ENCODE peak calls at places on chromosomes 13 and 19, in nine cellular contexts. One of them, this sample, is unnamed.

GRCh38 chr19:41701401-41702075 is 6.9 kb upstream of the CEACAM5 start:
- DNase-seq in mucosa of descending colon: peak; percentile 63
- DNase-seq in iPS DF 6.9: no peak
- DNase-seq in esophagus squamous epithelium: no peak
- DNase-seq in IMR-90: no peak
- DNase-seq in GM23248: peak; percentile 5
- DNase-seq in GM23338: peak; percentile 87
- DNase-seq in upper lobe of left lung: no peak
- DNase-seq in Panc1: no peak
- DNase-seq in this sample: no peak

GRCh38 chr13:88857256-88857655 is 1186.1 kb downstream of the SLITRK5 start:
- DNase-seq in mucosa of descending colon: no peak
- DNase-seq in iPS DF 6.9: no peak
- DNase-seq in esophagus squamous epithelium: no peak
- DNase-seq in IMR-90: no peak
- DNase-seq in GM23248: no peak
- DNase-seq in GM23338: no peak
- DNase-seq in upper lobe of left lung: no peak
- DNase-seq in Panc1: no peak
- DNase-seq in this sample: no peak

GRCh38 chr13:27375686-27376326 is 48.6 kb upstream of the GTF3A start:
- DNase-seq in mucosa of descending colon: peak; percentile 84
- DNase-seq in iPS DF 6.9: no peak
- DNase-seq in esophagus squamous epithelium: no peak
- DNase-seq in IMR-90: peak; percentile 70
- DNase-seq in GM23248: peak; percentile 91
- DNase-seq in GM23338: peak; percentile 93
- DNase-seq in upper lobe of left lung: peak; percentile 32
- DNase-seq in Panc1: no peak
- DNase-seq in this sample: peak; percentile 70

GRCh38 chr19:17296278-17296677 is 6.9 kb downstream of the ABHD8 start:
- DNase-seq in mucosa of descending colon: no peak
- DNase-seq in iPS DF 6.9: no peak
- DNase-seq in esophagus squamous epithelium: no peak
- DNase-seq in IMR-90: peak; percentile 36
- DNase-seq in GM23248: peak; percentile 53
- DNase-seq in GM23338: no peak
- DNase-seq in upper lobe of left lung: no peak
- DNase-seq in Panc1: peak; percentile 51
- DNase-seq in this sample: no peak

GRCh38 chr13:65330287-65330686 is 1899.8 kb downstream of the PCDH9 start:
- DNase-seq in mucosa of descending colon: no peak
- DNase-seq in iPS DF 6.9: no peak
- DNase-seq in esophagus squamous epithelium: no peak
- DNase-seq in IMR-90: no peak
- DNase-seq in GM23248: no peak
- DNase-seq in GM23338: no peak
- DNase-seq in upper lobe of left lung: peak; percentile 39
- DNase-seq in Panc1: no peak
- DNase-seq in this sample: no peak

GRCh38 chr19:16263115-16263839 is 61.3 kb upstream of the KLF2 start:
- DNase-seq in mucosa of descending colon: no peak
- DNase-seq in iPS DF 6.9: no peak
- DNase-seq in esophagus squamous epithelium: no peak
- DNase-seq in IMR-90: no peak
- DNase-seq in GM23248: no peak
- DNase-seq in GM23338: no peak
- DNase-seq in upper lobe of left lung: no peak
- DNase-seq in Panc1: no peak
- DNase-seq in this sample: no peak

GRCh38 chr13:103328899-103329298 is 262.7 kb upstream of the SLC10A2 start:
- DNase-seq in mucosa of descending colon: no peak
- DNase-seq in iPS DF 6.9: no peak
- DNase-seq in esophagus squamous epithelium: no peak
- DNase-seq in IMR-90: no peak
- DNase-seq in GM23248: no peak
- DNase-seq in GM23338: no peak
- DNase-seq in upper lobe of left lung: no peak
- DNase-seq in Panc1: no peak
- DNase-seq in this sample: no peak

GRCh38 chr13:92387245-92387644 is 839.4 kb upstream of the GPC6 start:
- DNase-seq in mucosa of descending colon: no peak
- DNase-seq in iPS DF 6.9: no peak
- DNase-seq in esophagus squamous epithelium: no peak
- DNase-seq in IMR-90: no peak
- DNase-seq in GM23248: no peak
- DNase-seq in GM23338: no peak
- DNase-seq in upper lobe of left lung: no peak
- DNase-seq in Panc1: no peak
- DNase-seq in this sample: no peak

GRCh38 chr13:109729031-109729870 is 57.1 kb downstream of the IRS2 start:
- DNase-seq in mucosa of descending colon: no peak
- DNase-seq in iPS DF 6.9: no peak
- DNase-seq in esophagus squamous epithelium: no peak
- DNase-seq in IMR-90: no peak
- DNase-seq in GM23248: peak; percentile 14
- DNase-seq in GM23338: no peak
- DNase-seq in upper lobe of left lung: no peak
- DNase-seq in Panc1: no peak
- DNase-seq in this sample: no peak

GRCh38 chr13:109733550-109733949 is 52.8 kb downstream of the IRS2 start:
- DNase-seq in mucosa of descending colon: no peak
- DNase-seq in iPS DF 6.9: no peak
- DNase-seq in esophagus squamous epithelium: no peak
- DNase-seq in IMR-90: no peak
- DNase-seq in GM23248: no peak
- DNase-seq in GM23338: no peak
- DNase-seq in upper lobe of left lung: peak; percentile 80
- DNase-seq in Panc1: no peak
- DNase-seq in this sample: no peak

GRCh38 chr13:109734002-109734785 is 52.2 kb downstream of the IRS2 start:
- DNase-seq in mucosa of descending colon: no peak
- DNase-seq in iPS DF 6.9: no peak
- DNase-seq in esophagus squamous epithelium: no peak
- DNase-seq in IMR-90: no peak
- DNase-seq in GM23248: no peak
- DNase-seq in GM23338: no peak
- DNase-seq in upper lobe of left lung: no peak
- DNase-seq in Panc1: no peak
- DNase-seq in this sample: no peak

GRCh38 chr13:109728061-109728460 is 58.3 kb downstream of the IRS2 start:
- DNase-seq in mucosa of descending colon: no peak
- DNase-seq in iPS DF 6.9: no peak
- DNase-seq in esophagus squamous epithelium: no peak
- DNase-seq in IMR-90: no peak
- DNase-seq in GM23248: no peak
- DNase-seq in GM23338: no peak
- DNase-seq in upper lobe of left lung: peak; percentile 33
- DNase-seq in Panc1: no peak
- DNase-seq in this sample: no peak

DNA sequence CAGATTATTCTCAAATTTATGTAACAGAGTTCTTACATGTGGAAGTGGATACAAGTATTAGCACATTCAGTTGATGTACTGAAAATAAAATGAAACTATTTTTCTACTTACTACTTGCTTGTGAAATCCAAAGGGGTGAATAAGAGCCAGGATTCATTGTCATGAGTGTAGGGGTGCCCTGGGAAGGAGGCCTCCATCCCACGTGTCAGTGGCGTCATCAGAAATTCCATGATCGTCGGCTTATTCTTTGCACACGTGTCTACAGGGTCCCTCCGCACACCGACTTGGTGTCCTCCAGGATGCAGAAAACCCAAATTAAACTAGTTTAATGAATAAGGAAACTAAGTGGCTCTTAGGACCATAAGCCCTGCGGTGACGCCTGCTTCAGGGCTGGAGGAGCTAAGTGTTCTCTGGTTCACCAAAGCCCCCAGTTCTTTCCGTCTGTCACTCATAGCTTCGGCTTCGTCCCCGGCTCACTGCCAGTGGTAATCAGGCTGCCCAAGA is 55.5 kb downstream of the IRS2 start:
- DNase-seq in mucosa of descending colon: no peak
- DNase-seq in iPS DF 6.9: no peak
- DNase-seq in esophagus squamous epithelium: no peak
- DNase-seq in IMR-90: no peak
- DNase-seq in GM23248: no peak
- DNase-seq in GM23338: no peak
- DNase-seq in upper lobe of left lung: no peak
- DNase-seq in Panc1: no peak
- DNase-seq in this sample: no peak
- H3K4me1 ChIP-seq in mucosa of descending colon: no peaks in the 10 kb centered on the region
- H3K4me1 ChIP-seq in iPS DF 6.9: no peaks in the 10 kb centered on the region
- H3K4me1 ChIP-seq in esophagus squamous epithelium: no peaks in the 10 kb centered on the region
- H3K4me1 ChIP-seq in IMR-90: no peaks in the 10 kb centered on the region
- H3K4me1 ChIP-seq in GM23248: no peaks in the 10 kb centered on the region
- H3K4me1 ChIP-seq in GM23338: peaks cover 11% of the 10 kb centered on the region
- H3K4me1 ChIP-seq in upper lobe of left lung: no peaks in the 10 kb centered on the region
- H3K4me1 ChIP-seq in Panc1: no peaks in the 10 kb centered on the region
- H3K4me1 ChIP-seq in this sample: no peaks in the 10 kb centered on the region

GRCh38 chr19:1651061-1651547 is 1.3 kb downstream of the TCF3 start:
- DNase-seq in mucosa of descending colon: peak; percentile 57
- DNase-seq in iPS DF 6.9: no peak
- DNase-seq in esophagus squamous epithelium: no peak
- DNase-seq in IMR-90: peak; percentile 16
- DNase-seq in GM23248: peak; percentile 52
- DNase-seq in GM23338: peak; percentile 79
- DNase-seq in upper lobe of left lung: peak; percentile 76
- DNase-seq in Panc1: no peak
- DNase-seq in this sample: no peak

GRCh38 chr19:1650627-1651009 is 1.8 kb downstream of the TCF3 start:
- DNase-seq in mucosa of descending colon: no peak
- DNase-seq in iPS DF 6.9: no peak
- DNase-seq in esophagus squamous epithelium: no peak
- DNase-seq in IMR-90: peak; percentile 7
- DNase-seq in GM23248: peak; percentile 34
- DNase-seq in GM23338: peak; percentile 72
- DNase-seq in upper lobe of left lung: no peak
- DNase-seq in Panc1: no peak
- DNase-seq in this sample: no peak

GRCh38 chr19:1648156-1648925 is 4.1 kb downstream of the TCF3 start:
- DNase-seq in mucosa of descending colon: no peak
- DNase-seq in iPS DF 6.9: no peak
- DNase-seq in esophagus squamous epithelium: no peak
- DNase-seq in IMR-90: no peak
- DNase-seq in GM23248: no peak
- DNase-seq in GM23338: no peak
- DNase-seq in upper lobe of left lung: no peak
- DNase-seq in Panc1: no peak
- DNase-seq in this sample: no peak

GRCh38 chr19:1648926-1649541 is 3.4 kb downstream of the TCF3 start:
- DNase-seq in mucosa of descending colon: no peak
- DNase-seq in iPS DF 6.9: no peak
- DNase-seq in esophagus squamous epithelium: no peak
- DNase-seq in IMR-90: no peak
- DNase-seq in GM23248: peak; percentile 24
- DNase-seq in GM23338: no peak
- DNase-seq in upper lobe of left lung: peak; percentile 81
- DNase-seq in Panc1: no peak
- DNase-seq in this sample: no peak

DNA sequence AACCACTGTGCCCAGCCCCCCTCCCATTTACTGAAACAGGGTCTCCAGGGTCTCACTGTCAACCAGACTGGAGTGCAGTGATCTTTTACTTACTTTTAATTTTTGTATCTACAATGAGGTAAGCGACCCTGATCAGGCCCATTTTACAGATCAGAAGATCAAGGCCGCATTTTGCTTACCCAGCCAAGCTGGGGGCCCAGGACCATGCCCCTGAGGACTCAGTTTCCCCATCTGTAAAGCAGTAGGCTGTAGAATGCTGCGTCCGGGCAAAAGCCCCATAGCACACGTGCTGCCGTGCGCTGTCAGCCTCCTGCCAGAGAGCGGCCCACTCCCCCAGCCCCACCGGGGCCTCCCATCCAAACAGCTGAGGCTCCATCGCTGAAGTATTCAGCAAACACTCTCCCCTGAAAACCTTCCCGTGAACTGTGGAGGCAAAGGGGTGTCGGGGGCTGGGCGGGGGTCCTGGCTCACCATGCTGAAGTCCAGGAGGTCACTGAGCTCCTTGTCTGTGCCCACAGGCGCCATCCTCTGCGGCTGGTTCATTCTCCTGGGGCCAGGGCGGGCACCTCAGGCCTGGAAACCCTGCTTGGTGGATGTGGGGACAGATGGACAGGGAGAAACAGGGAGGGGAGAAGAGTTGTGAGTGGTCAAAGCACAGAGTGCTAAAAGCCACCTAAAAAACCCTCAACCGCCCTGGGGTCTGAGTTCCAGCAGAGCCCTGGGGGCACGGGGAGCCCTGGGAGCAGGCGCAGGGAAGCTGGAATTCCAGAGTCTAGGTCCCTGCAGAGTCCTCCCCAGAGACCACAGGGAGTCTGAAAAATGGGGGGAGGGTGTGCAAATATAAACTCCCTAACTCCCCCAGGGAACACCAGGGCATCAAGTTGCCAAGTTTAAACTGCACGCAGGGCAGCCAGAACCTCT is 2.4 kb downstream of the TCF3 start:
- DNase-seq in mucosa of descending colon: no peak
- DNase-seq in iPS DF 6.9: no peak
- DNase-seq in esophagus squamous epithelium: no peak
- DNase-seq in IMR-90: no peak
- DNase-seq in GM23248: no peak
- DNase-seq in GM23338: no peak
- DNase-seq in upper lobe of left lung: peak; percentile 62
- DNase-seq in Panc1: no peak
- DNase-seq in this sample: no peak
- H3K4me1 ChIP-seq in mucosa of descending colon: no peaks in the 10 kb centered on the region
- H3K4me1 ChIP-seq in iPS DF 6.9: peaks cover 2% of the 10 kb centered on the region
- H3K4me1 ChIP-seq in esophagus squamous epithelium: peaks cover 8% of the 10 kb centered on the region
- H3K4me1 ChIP-seq in IMR-90: peaks cover 3% of the 10 kb centered on the region
- H3K4me1 ChIP-seq in GM23248: no peaks in the 10 kb centered on the region
- H3K4me1 ChIP-seq in GM23338: peaks cover 10% of the 10 kb centered on the region
- H3K4me1 ChIP-seq in upper lobe of left lung: peaks cover 15% of the 10 kb centered on the region
- H3K4me1 ChIP-seq in Panc1: peaks cover 4% of the 10 kb centered on the region
- H3K4me1 ChIP-seq in this sample: peaks cover 13% of the 10 kb centered on the region

GRCh38 chr19:34269968-34270621 is 15.7 kb downstream of the GARRE1 start:
- DNase-seq in mucosa of descending colon: peak; percentile 59
- DNase-seq in iPS DF 6.9: no peak
- DNase-seq in esophagus squamous epithelium: no peak
- DNase-seq in IMR-90: peak; percentile 66
- DNase-seq in GM23248: peak; percentile 83
- DNase-seq in GM23338: peak; percentile 69
- DNase-seq in upper lobe of left lung: no peak
- DNase-seq in Panc1: no peak
- DNase-seq in this sample: no peak

GRCh38 chr19:34269489-34269888 is 15.1 kb downstream of the GARRE1 start:
- DNase-seq in mucosa of descending colon: no peak
- DNase-seq in iPS DF 6.9: no peak
- DNase-seq in esophagus squamous epithelium: no peak
- DNase-seq in IMR-90: no peak
- DNase-seq in GM23248: no peak
- DNase-seq in GM23338: no peak
- DNase-seq in upper lobe of left lung: no peak
- DNase-seq in Panc1: no peak
- DNase-seq in this sample: no peak

GRCh38 chr19:34265221-34265650 is 10.9 kb downstream of the GARRE1 start:
- DNase-seq in mucosa of descending colon: no peak
- DNase-seq in iPS DF 6.9: no peak
- DNase-seq in esophagus squamous epithelium: no peak
- DNase-seq in IMR-90: no peak
- DNase-seq in GM23248: no peak
- DNase-seq in GM23338: peak; percentile 66
- DNase-seq in upper lobe of left lung: no peak
- DNase-seq in Panc1: no peak
- DNase-seq in this sample: no peak

GRCh38 chr19:34273121-34273845 is 18.9 kb downstream of the GARRE1 start:
- DNase-seq in mucosa of descending colon: no peak
- DNase-seq in iPS DF 6.9: no peak
- DNase-seq in esophagus squamous epithelium: no peak
- DNase-seq in IMR-90: no peak
- DNase-seq in GM23248: no peak
- DNase-seq in GM23338: no peak
- DNase-seq in upper lobe of left lung: no peak
- DNase-seq in Panc1: no peak
- DNase-seq in this sample: no peak

DNA sequence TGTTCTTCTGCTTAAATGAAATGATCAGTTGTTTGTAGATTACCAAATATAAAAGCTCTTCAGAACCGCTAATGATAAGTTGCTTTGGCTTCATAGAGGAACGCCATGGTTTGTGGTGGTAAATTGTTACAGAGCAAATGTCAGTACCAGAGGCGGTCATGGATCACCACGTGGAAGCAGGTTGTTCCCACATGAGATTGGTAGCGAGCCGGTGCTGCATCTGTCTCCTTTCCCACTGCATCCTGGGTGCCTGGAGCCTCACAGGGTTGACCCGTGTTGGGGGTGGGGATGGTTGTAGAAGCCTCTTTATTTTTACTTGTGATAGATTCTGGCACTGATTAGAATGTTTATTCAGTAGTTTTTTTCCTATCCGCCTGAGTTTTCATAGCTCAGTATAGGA is 14.7 kb downstream of the GARRE1 start:
- DNase-seq in mucosa of descending colon: no peak
- DNase-seq in iPS DF 6.9: no peak
- DNase-seq in esophagus squamous epithelium: no peak
- DNase-seq in IMR-90: no peak
- DNase-seq in GM23248: no peak
- DNase-seq in GM23338: no peak
- DNase-seq in upper lobe of left lung: no peak
- DNase-seq in Panc1: no peak
- DNase-seq in this sample: no peak
- H3K4me1 ChIP-seq in mucosa of descending colon: peaks cover 19% of the 10 kb centered on the region
- H3K4me1 ChIP-seq in iPS DF 6.9: peaks cover 5% of the 10 kb centered on the region
- H3K4me1 ChIP-seq in esophagus squamous epithelium: peaks cover 12% of the 10 kb centered on the region
- H3K4me1 ChIP-seq in IMR-90: peaks cover 32% of the 10 kb centered on the region
- H3K4me1 ChIP-seq in GM23248: peaks cover 38% of the 10 kb centered on the region
- H3K4me1 ChIP-seq in GM23338: peaks cover 28% of the 10 kb centered on the region
- H3K4me1 ChIP-seq in upper lobe of left lung: peaks cover 43% of the 10 kb centered on the region
- H3K4me1 ChIP-seq in Panc1: peaks cover 27% of the 10 kb centered on the region
- H3K4me1 ChIP-seq in this sample: peaks cover 26% of the 10 kb centered on the region

GRCh38 chr19:8451377-8451776 is 6.6 kb downstream of the HNRNPM start:
- DNase-seq in mucosa of descending colon: no peak
- DNase-seq in iPS DF 6.9: no peak
- DNase-seq in esophagus squamous epithelium: no peak
- DNase-seq in IMR-90: no peak
- DNase-seq in GM23248: no peak
- DNase-seq in GM23338: no peak
- DNase-seq in upper lobe of left lung: no peak
- DNase-seq in Panc1: no peak
- DNase-seq in this sample: no peak

GRCh38 chr19:8451885-8452284 is 7.1 kb downstream of the HNRNPM start:
- DNase-seq in mucosa of descending colon: no peak
- DNase-seq in iPS DF 6.9: no peak
- DNase-seq in esophagus squamous epithelium: no peak
- DNase-seq in IMR-90: peak; percentile 79
- DNase-seq in GM23248: peak; percentile 82
- DNase-seq in GM23338: no peak
- DNase-seq in upper lobe of left lung: no peak
- DNase-seq in Panc1: no peak
- DNase-seq in this sample: no peak

GRCh38 chr19:8454218-8454617 is 9.4 kb downstream of the HNRNPM start:
- DNase-seq in mucosa of descending colon: no peak
- DNase-seq in iPS DF 6.9: no peak
- DNase-seq in esophagus squamous epithelium: no peak
- DNase-seq in IMR-90: no peak
- DNase-seq in GM23248: no peak
- DNase-seq in GM23338: no peak
- DNase-seq in upper lobe of left lung: no peak
- DNase-seq in Panc1: no peak
- DNase-seq in this sample: no peak

GRCh38 chr19:8453616-8454015 is 8.8 kb downstream of the HNRNPM start:
- DNase-seq in mucosa of descending colon: no peak
- DNase-seq in iPS DF 6.9: no peak
- DNase-seq in esophagus squamous epithelium: no peak
- DNase-seq in IMR-90: no peak
- DNase-seq in GM23248: no peak
- DNase-seq in GM23338: no peak
- DNase-seq in upper lobe of left lung: no peak
- DNase-seq in Panc1: no peak
- DNase-seq in this sample: no peak

DNA sequence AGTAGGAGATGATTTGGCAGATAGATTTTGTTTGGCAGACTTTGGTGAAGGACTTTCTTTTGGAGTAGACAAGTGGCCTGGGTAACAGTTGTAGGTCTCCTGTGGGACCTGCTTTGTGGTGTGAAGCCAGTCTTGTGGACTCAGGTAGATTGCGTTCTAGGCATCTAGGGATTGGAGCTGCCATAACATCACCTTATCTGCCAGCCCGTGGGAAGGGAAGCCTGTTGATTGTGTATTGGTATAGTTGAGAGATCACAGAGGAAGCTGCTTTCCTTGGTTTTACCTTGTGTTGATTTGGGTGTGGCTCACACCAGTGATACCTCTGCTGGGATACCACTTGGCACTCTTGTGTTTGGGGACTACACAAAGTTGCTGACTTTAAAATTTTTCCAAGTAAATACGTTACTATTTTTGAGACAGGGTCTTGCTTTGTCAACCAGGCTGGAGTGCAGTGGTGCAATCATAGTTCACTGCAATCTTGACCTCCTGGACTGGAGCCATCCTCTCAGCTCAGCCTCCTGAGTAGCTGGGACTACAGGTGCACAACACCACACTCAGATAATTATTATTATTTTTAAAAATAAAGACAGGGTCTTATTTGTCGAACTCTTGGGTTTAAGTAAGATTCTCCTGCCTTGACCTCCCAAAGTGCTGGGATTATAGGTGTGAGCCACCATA is 7.8 kb downstream of the HNRNPM start:
- DNase-seq in mucosa of descending colon: no peak
- DNase-seq in iPS DF 6.9: no peak
- DNase-seq in esophagus squamous epithelium: no peak
- DNase-seq in IMR-90: no peak
- DNase-seq in GM23248: no peak
- DNase-seq in GM23338: no peak
- DNase-seq in upper lobe of left lung: no peak
- DNase-seq in Panc1: no peak
- DNase-seq in this sample: no peak
- H3K4me1 ChIP-seq in mucosa of descending colon: peaks cover 50% of the 10 kb centered on the region
- H3K4me1 ChIP-seq in iPS DF 6.9: peaks cover 4% of the 10 kb centered on the region
- H3K4me1 ChIP-seq in esophagus squamous epithelium: peaks cover 72% of the 10 kb centered on the region
- H3K4me1 ChIP-seq in IMR-90: peaks cover 18% of the 10 kb centered on the region
- H3K4me1 ChIP-seq in GM23248: peaks cover 19% of the 10 kb centered on the region
- H3K4me1 ChIP-seq in GM23338: peaks cover 80% of the 10 kb centered on the region
- H3K4me1 ChIP-seq in upper lobe of left lung: peaks cover 76% of the 10 kb centered on the region
- H3K4me1 ChIP-seq in Panc1: peaks cover 62% of the 10 kb centered on the region
- H3K4me1 ChIP-seq in this sample: peaks cover 37% of the 10 kb centered on the region

This sample was measured in HCT116.